ENCODE peak calls at places on chromosomes 1 and 21, in six cellular contexts. U is K562, M is GM12878, Z is GM12891, K is HepG2, I is H1. X is an unnamed sample.

GRCh38 chr21:10418649-10419048 is 102.7 kb upstream of the TPTE start:
- DNase-seq in K (no peak), Z (no peak), I (no peak), U (no peak), M (no peak), X (no peak)

GRCh38 chr1:248618119-248618518 is 16.8 kb downstream of the OR2T11 start:
- DNase-seq in I (no peak), M (no peak), U (no peak), K (no peak), Z (no peak), X (no peak)

GRCh38 chr1:222387020-222387816 is 160.7 kb downstream of the HHIPL2 start:
- DNase-seq in I (no peak), Z (no peak), K (peak), M (no peak), U (peak), X (no peak)

GRCh38 chr1:203858055-203858454 is 3.3 kb upstream of the SNRPE start:
- DNase-seq in K (no peak), M (no peak), U (no peak), I (no peak), Z (no peak), X (no peak)

GRCh38 chr1:177940682-177941081 is 29.2 kb downstream of the SEC16B start:
- DNase-seq in U (no peak), K (no peak), M (no peak), Z (no peak), I (no peak), X (no peak)

GRCh38 chr1:7209340-7209739 is 424.1 kb downstream of the CAMTA1 start:
- DNase-seq in M (no peak), K (no peak), U (no peak), Z (no peak), I (no peak), X (no peak)

GRCh38 chr1:34292472-34292871 is 115.8 kb downstream of the C1orf94 start:
- DNase-seq in Z (no peak), M (no peak), U (peak), K (no peak), I (no peak), X (no peak)

GRCh38 chr1:6162773-6163172 is 17.3 kb downstream of the CHD5 start:
- DNase-seq in M (no peak), U (no peak), I (no peak), Z (no peak), K (no peak), X (no peak)

GRCh38 chr1:2391034-2391384 is 345 bp downstream of the MORN1 start:
- DNase-seq in I (no peak), K (no peak), M (no peak), Z (peak), U (peak), X (no peak)

GRCh38 chr1:75130312-75130677 is 3.9 kb upstream of the LHX8 start:
- DNase-seq in I (no peak), U (no peak), Z (no peak), M (no peak), K (no peak), X (no peak)

GRCh38 chr1:6280761-6281451 is 20.0 kb upstream of the GPR153 start:
- DNase-seq in Z (no peak), U (peak), K (peak), M (no peak), I (no peak), X (no peak)

GRCh38 chr1:164320780-164321683 is 238.0 kb upstream of the PBX1 start:
- DNase-seq in Z (no peak), M (no peak), U (no peak), K (no peak), I (peak), X (no peak)

GRCh38 chr1:47405697-47406096 is 10.4 kb upstream of the FOXE3 start:
- DNase-seq in Z (no peak), K (no peak), I (no peak), U (peak), M (no peak), X (no peak)
- TF ChIP-seq TAF1 in Z (no peak), K (no peak), I (no peak), U (no peak), M (no peak), X (no peak)

DNA sequence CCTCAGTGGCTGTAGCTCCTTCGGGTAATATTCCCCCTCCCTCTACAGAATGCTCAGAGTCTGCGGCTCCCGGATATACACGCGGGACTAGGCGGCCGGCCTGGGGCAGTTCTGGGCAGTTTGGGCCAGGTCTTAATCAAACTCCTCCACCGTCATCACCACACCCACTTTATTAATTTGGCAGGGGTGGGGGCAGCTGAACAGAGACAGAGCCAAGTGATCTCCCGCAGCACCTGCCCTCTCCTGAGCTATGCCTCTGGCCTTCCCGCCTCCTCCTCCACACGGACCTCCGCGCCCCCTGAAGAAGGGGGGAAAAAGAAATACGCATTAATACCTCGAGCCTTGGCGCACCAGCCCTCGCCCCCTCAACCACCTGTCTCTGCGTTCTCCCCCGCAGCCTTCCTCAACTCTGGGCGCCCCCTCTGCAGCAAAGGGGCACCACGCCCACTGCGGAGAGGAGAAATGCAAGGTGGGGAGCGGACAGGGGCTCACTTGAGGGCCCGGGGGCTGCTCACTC is 42.6 kb downstream of the CD34 start:
- DNase-seq in I (no peak), K (no peak), Z (no peak), U (peak), M (no peak), X (no peak)
- TF ChIP-seq POLR2A in I (no peak), K (no peak), Z (no peak), U (no peak), M (no peak), X (no peak)

GRCh38 chr1:236021424-236022135 is 43.3 kb downstream of the NID1 start:
- DNase-seq in U (no peak), Z (no peak), M (no peak), I (no peak), K (no peak), X (no peak)
- TF ChIP-seq TAF1 in U (no peak), Z (no peak), M (no peak), I (no peak), K (no peak), X (no peak)

GRCh38 chr1:201468501-201468843 is 516 bp downstream of the PHLDA3 start:
- DNase-seq in U (no peak), Z (peak), K (no peak), M (no peak), I (no peak), X (peak)

GRCh38 chr1:201470581-201470980 is 1.6 kb upstream of the PHLDA3 start:
- DNase-seq in Z (no peak), M (no peak), U (no peak), I (no peak), K (no peak), X (no peak)

GRCh38 chr1:201469645-201470074 is 672 bp upstream of the PHLDA3 start:
- DNase-seq in K (no peak), M (no peak), Z (no peak), U (no peak), I (no peak), X (no peak)

GRCh38 chr1:201466492-201466891 is 2.5 kb downstream of the PHLDA3 start:
- DNase-seq in K (no peak), Z (no peak), I (no peak), M (no peak), U (no peak), X (no peak)

GRCh38 chr1:201468844-201469644 is at the start of gene PHLDA3:
- DNase-seq in Z (peak), U (peak), M (no peak), K (peak), I (peak), X (peak)
- TF ChIP-seq POLR2A in Z (no peak), U (no peak), M (peak), K (peak), I (no peak), X (peak)

DNA sequence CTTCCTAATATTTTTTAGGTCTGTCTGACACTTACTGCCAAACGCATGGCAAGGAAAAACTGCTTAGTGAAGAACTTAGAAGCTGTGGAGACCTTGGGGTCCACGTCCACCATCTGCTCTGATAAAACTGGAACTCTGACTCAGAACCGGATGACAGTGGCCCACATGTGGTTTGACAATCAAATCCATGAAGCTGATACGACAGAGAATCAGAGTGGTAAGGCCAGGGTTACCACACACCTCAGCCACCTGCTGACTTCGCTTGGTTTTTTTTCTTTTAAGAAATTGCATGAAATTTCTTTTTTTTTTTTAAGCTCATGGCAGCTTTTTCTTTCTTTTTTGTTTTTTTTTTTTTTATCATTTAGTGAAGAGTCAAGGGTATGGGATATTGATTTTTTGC is 17.2 kb downstream of the ATP1A1 start:
- DNase-seq in Z (no peak), M (no peak), U (no peak), I (no peak), K (no peak), X (no peak)
- TF ChIP-seq TAF1 in Z (no peak), M (no peak), U (no peak), I (no peak), K (no peak), X (no peak)

DNA sequence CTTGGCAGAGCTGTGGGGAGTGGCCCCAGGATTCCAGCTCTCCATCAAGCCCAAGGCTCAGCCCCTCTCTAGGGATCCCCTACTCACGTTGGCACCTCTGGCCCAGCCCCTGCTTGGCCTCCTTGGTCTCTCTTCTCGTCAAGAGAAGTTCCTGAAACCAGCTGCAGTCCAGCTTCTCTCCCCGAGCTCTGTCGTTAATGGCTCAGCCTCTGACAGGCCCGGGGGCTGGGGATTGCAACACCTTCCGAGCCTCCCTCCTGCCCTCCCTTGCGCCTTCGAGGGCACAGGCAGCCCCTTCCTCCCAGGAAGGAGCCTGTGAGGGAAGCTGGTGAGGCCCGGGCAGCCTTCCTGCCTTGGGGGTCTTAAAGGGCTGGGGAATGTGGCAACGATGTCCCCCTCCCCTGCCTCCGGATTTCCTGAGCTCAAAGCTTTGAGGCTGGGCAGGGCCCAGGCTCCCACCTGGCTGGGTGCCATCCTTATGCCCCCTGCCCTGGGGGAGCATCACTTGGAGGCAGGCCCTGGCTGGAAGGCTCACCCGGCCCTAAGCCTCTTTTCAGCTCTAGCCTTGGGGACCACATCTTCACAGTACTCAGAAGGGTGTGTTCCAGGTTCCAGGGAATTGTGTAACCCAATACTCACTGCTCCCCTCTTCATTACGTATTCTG is at the start of gene CSF3R:
- DNase-seq in M (no peak), I (no peak), U (no peak), Z (no peak), K (no peak), X (no peak)
- TF ChIP-seq POLR2A in M (no peak), I (no peak), U (no peak), Z (no peak), K (no peak), X (no peak)

DNA sequence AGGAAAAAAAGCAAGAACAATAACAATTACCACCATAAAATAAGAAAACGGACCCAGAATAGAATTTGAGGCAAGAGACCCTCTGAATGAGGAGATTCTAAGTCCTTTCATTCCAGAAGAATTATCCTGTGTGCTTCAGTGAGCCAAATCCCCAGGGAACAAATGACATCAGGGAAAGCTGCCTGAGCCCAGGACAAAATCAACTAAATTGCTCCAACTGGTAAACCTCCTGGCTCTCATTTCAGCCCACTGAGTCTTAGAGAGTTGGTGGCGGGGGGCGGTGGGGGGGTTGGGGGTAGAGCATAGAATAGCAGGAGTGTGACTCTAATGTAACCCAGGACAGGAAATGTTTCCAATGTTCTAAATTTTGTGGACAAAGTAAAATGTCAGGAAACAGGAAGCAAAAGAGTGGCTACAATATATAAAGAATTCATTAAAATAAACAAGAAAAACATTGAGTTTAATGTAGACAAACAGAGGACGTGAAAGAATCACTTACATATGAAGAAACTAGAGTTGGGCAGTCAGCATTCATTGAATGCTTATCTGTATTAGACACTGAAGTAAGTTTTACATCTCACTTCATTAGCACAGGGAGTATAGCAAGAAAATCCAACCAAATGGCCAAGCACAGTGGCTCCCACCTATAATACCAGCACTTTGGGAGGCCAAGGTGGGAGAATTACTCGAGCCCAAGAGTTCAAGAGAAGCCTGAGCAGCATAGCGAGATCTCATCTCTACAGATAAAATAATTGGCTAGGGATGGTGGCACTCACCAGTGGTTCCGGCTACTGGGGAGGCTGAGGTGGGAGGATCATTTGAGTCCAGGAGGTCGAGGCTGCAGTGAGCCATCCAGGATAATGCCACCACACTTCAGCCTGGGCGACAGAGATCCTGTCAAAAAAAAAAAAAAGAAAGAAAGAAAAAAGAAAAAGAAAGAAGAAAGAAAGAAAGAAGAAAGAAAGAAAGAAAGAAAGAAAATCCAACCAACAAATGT is 75.1 kb downstream of the DHRS3 start:
- DNase-seq in I (no peak), Z (no peak), K (no peak), M (no peak), U (no peak), X (no peak)
- TF ChIP-seq TAF1 in I (no peak), Z (no peak), K (no peak), M (no peak), U (no peak), X (no peak)

GRCh38 chr1:10613861-10614260 is 139.1 kb downstream of the PEX14 start:
- DNase-seq in U (no peak), M (no peak), Z (no peak), K (no peak), I (no peak), X (no peak)

GRCh38 chr1:10615932-10616671 is 141.4 kb downstream of the PEX14 start:
- DNase-seq in U (no peak), Z (no peak), K (no peak), M (no peak), I (no peak), X (no peak)

GRCh38 chr1:10616696-10617095 is 141.9 kb downstream of the PEX14 start:
- DNase-seq in Z (no peak), M (no peak), K (no peak), I (no peak), U (no peak), X (no peak)

GRCh38 chr1:10614377-10615225 is 139.9 kb downstream of the PEX14 start:
- DNase-seq in I (no peak), M (no peak), K (no peak), U (no peak), Z (no peak), X (no peak)

DNA sequence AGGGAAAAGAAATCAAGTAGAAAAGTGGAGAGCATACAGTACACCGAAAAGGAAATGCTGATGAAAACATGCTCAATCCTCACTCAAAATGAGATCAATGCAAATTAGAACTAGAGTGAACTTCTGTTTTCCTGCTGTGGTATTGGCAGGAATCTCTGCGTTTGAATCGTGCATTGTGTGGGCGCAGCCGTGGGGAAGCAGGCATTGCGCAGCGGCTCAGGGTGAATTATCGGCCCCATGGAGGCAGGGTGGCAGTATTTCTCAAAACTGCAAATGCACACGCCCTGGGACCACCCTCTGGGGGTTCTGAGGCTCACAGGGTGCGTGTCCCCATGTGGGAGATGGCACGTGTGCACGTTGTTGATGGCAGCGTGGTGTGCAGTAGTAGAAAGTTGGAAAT is 140.6 kb downstream of the PEX14 start:
- DNase-seq in K (no peak), U (no peak), I (no peak), Z (no peak), M (no peak), X (no peak)
- TF ChIP-seq POLR2A in K (no peak), U (no peak), I (no peak), Z (no peak), M (no peak), X (no peak)

GRCh38 chr21:32094792-32095191 is 184.1 kb downstream of the MIS18A start:
- DNase-seq in Z (no peak), I (no peak), K (no peak), U (no peak), M (no peak), X (no peak)
- TF ChIP-seq TAF1 in Z (no peak), I (no peak), K (no peak), U (no peak), M (no peak), X (no peak)